ENCODE peak calls at places on chromosome 3, in six cellular contexts. M is NCI-H1694; X is CD4-positive, CD25-positive, alpha-beta regulatory T cell; Z is renal cortical epithelial cell; N is AG04450; V is activated T-helper 1 cell treated with Interleukin-2 at 50 U/mL for 16 hours. D is an unnamed sample.

GRCh38 chr3:196220991-196221390 is 4.7 kb downstream of the SLC51A start:
- DNase-seq in X (no peak), Z (peak), M (no peak), V (no peak), N (no peak), D (no peak)

GRCh38 chr3:27022096-27022761 is 347.0 kb downstream of the NEK10 start:
- DNase-seq in V (no peak), Z (no peak), M (no peak), X (no peak), N (no peak), D (no peak)

GRCh38 chr3:149212386-149212785 is 9.2 kb downstream of the CP start:
- DNase-seq in Z (no peak), V (no peak), M (no peak), N (no peak), X (no peak), D (no peak)

GRCh38 chr3:107561980-107562379 is 39.2 kb downstream of the BBX start:
- DNase-seq in N (peak), X (no peak), M (no peak), Z (no peak), V (no peak), D (no peak)

GRCh38 chr3:47000922-47001730 is 21.7 kb downstream of the NBEAL2 start:
- DNase-seq in Z (no peak), N (no peak), V (no peak), M (no peak), X (no peak), D (no peak)

GRCh38 chr3:133927543-133928066 is 31.9 kb upstream of the RAB6B start:
- DNase-seq in X (peak), Z (no peak), M (peak), N (no peak), V (peak), D (no peak)

GRCh38 chr3:169082076-169082475 is 581.4 kb downstream of the MECOM start:
- DNase-seq in N (no peak), X (no peak), M (no peak), Z (no peak), V (no peak), D (no peak)

GRCh38 chr3:27721717-27722564 is at the start of gene EOMES:
- DNase-seq in V (peak), M (peak), X (peak), N (no peak), Z (no peak), D (peak)

GRCh38 chr3:129481783-129482332 is 41.8 kb downstream of the IFT122 start:
- DNase-seq in X (peak), M (no peak), N (no peak), Z (no peak), V (peak), D (no peak)

GRCh38 chr3:52399593-52399992 is 45.3 kb downstream of the SEMA3G start:
- DNase-seq in N (no peak), Z (no peak), V (no peak), X (no peak), M (no peak), D (no peak)

GRCh38 chr3:5095879-5096278 is 26.2 kb upstream of the ARL8B start:
- DNase-seq in M (no peak), N (no peak), V (no peak), X (no peak), Z (no peak), D (no peak)

GRCh38 chr3:66302288-66302687 is 81.5 kb downstream of the SLC25A26 start:
- DNase-seq in N (no peak), M (no peak), V (peak), X (peak), Z (no peak), D (peak)

GRCh38 chr3:170811515-170811914 is 58.5 kb downstream of the RPL22L1 start:
- DNase-seq in N (no peak), Z (peak), V (no peak), X (no peak), M (no peak), D (no peak)

GRCh38 chr3:162489853-162490252 is 993.2 kb downstream of the OTOL1 start:
- DNase-seq in X (no peak), M (peak), Z (peak), N (no peak), V (no peak), D (peak)

GRCh38 chr3:18609184-18609583 is 184.0 kb upstream of the SATB1 start:
- DNase-seq in V (no peak), N (no peak), X (no peak), Z (no peak), M (no peak), D (no peak)

GRCh38 chr3:66372681-66373350 is 128.0 kb downstream of the LRIG1 start:
- DNase-seq in V (peak), N (no peak), X (peak), M (no peak), Z (no peak), D (no peak)

GRCh38 chr3:12984023-12984823 is 89.0 kb downstream of the IQSEC1 start:
- DNase-seq in V (peak), N (no peak), X (peak), Z (peak), M (peak), D (peak)

GRCh38 chr3:143167956-143168355 is 48.4 kb downstream of the CHST2 start:
- DNase-seq in V (no peak), Z (peak), M (no peak), X (no peak), N (no peak), D (no peak)

GRCh38 chr3:29764603-29765254 is 483.9 kb downstream of the RBMS3 start:
- DNase-seq in V (no peak), N (peak), Z (peak), X (no peak), M (peak), D (no peak)

GRCh38 chr3:58272891-58273290 is 33.2 kb upstream of the RPP14 start:
- DNase-seq in Z (no peak), M (no peak), X (no peak), V (no peak), N (no peak), D (no peak)

GRCh38 chr3:66532613-66533012 is 31.8 kb upstream of the LRIG1 start:
- DNase-seq in Z (no peak), M (no peak), N (no peak), X (no peak), V (no peak), D (no peak)

GRCh38 chr3:18012464-18012863 is 270.0 kb upstream of the TBC1D5 start:
- DNase-seq in N (no peak), M (no peak), V (no peak), X (no peak), Z (no peak), D (no peak)

GRCh38 chr3:184740509-184741258 is 28.8 kb upstream of the MAGEF1 start:
- DNase-seq in Z (peak), M (no peak), N (no peak), V (no peak), X (no peak), D (no peak)

GRCh38 chr3:89372456-89372855 is 265.0 kb downstream of the EPHA3 start:
- DNase-seq in X (no peak), N (no peak), M (no peak), Z (no peak), V (no peak), D (no peak)

D was measured in Jurkat, Clone E6-1.